ENCODE peak calls at places on chromosomes 12 and 14, in ten cellular contexts. M, N, J, V, D, H, R, W, B and L are unnamed samples.

GRCh38 chr14:96042218-96042930 is 3.2 kb downstream of the C14orf132 start:
- DNase-seq in M (no peak), N (no peak), J (no peak), V (peak), D (no peak), H (no peak), R (peak), W (no peak), B (no peak), L (no peak)

GRCh38 chr14:95101736-95102677 is 55.3 kb downstream of the DICER1 start:
- DNase-seq in M (no peak), N (no peak), J (no peak), V (no peak), D (no peak), H (no peak), R (no peak), W (no peak), B (no peak), L (no peak)

GRCh38 chr12:13487326-13487725 is 290.8 kb downstream of the EMP1 start:
- DNase-seq in M (no peak), N (no peak), J (no peak), V (no peak), D (no peak), H (no peak), R (no peak), W (no peak), B (no peak), L (no peak)

GRCh38 chr12:49414364-49414763 is 47.1 kb downstream of the SPATS2 start:
- DNase-seq in M (no peak), N (no peak), J (no peak), V (no peak), D (no peak), H (no peak), R (no peak), W (no peak), B (no peak), L (no peak)

GRCh38 chr12:12965836-12966235 is 13.9 kb upstream of the GPRC5D start:
- DNase-seq in M (no peak), N (no peak), J (no peak), V (no peak), D (no peak), H (no peak), R (no peak), W (no peak), B (no peak), L (no peak)

GRCh38 chr12:98256830-98257229 is 258.6 kb upstream of the TMPO start:
- DNase-seq in M (no peak), N (no peak), J (no peak), V (no peak), D (no peak), H (no peak), R (no peak), W (no peak), B (no peak), L (no peak)

GRCh38 chr14:20434701-20435453 is 1.1 kb downstream of the KLHL33 start:
- DNase-seq in M (no peak), N (peak), J (peak), V (peak), D (peak), H (peak), R (no peak), W (no peak), B (no peak), L (no peak)

GRCh38 chr12:31491819-31492598 is 98.9 kb downstream of the DENND5B start:
- DNase-seq in M (no peak), N (no peak), J (no peak), V (peak), D (no peak), H (no peak), R (no peak), W (no peak), B (no peak), L (no peak)